ENCODE peak calls at places on chromosome 14, in eight cellular contexts. W, K, O, M, X, U, Z and I are unnamed samples.

GRCh38 chr14:35242599-35243311 is 49.4 kb upstream of the PSMA6 start:
- DNase-seq in M (no peak), O (no peak), X (no peak), U (no peak), W (no peak), K (no peak), Z (no peak), I (no peak)

GRCh38 chr14:96167224-96168148 is 37.2 kb upstream of the BDKRB2 start:
- DNase-seq in K (no peak), O (no peak), U (no peak), Z (no peak), W (peak; percentile 95), M (no peak), X (peak; percentile 85), I (no peak)

GRCh38 chr14:68444449-68445168 is 348.3 kb downstream of the ZFP36L1 start:
- DNase-seq in M (no peak), O (peak; percentile 38), K (no peak), Z (peak; percentile 69), W (peak; percentile 46), X (no peak), U (no peak), I (no peak)

GRCh38 chr14:100581228-100582145 is 5.7 kb downstream of the BEGAIN start:
- DNase-seq in W (no peak), X (no peak), U (no peak), M (peak; percentile 30), O (no peak), Z (no peak), K (no peak), I (no peak)

GRCh38 chr14:61512508-61512907 is 182.8 kb upstream of the HIF1A start:
- DNase-seq in K (no peak), M (no peak), O (no peak), U (no peak), W (peak; percentile 51), X (no peak), Z (no peak), I (no peak)

GRCh38 chr14:55399912-55400311 is 11.7 kb downstream of the ATG14 start:
- DNase-seq in K (no peak), O (no peak), U (no peak), M (no peak), X (no peak), Z (no peak), W (peak; percentile 44), I (no peak)

GRCh38 chr14:78405071-78405856 is 235.1 kb downstream of the NRXN3 start:
- DNase-seq in W (no peak), M (no peak), Z (no peak), U (no peak), K (no peak), O (no peak), X (no peak), I (no peak)

GRCh38 chr14:91250912-91251311 is 6.4 kb upstream of the GPR68 start:
- DNase-seq in U (no peak), Z (no peak), W (no peak), M (no peak), X (no peak), O (no peak), K (no peak), I (no peak)

GRCh38 chr14:77014004-77014604 is 14.4 kb downstream of the IRF2BPL start:
- DNase-seq in W (peak; percentile 47), U (peak; percentile 61), M (no peak), Z (peak; percentile 77), O (peak; percentile 78), X (no peak), K (peak; percentile 38), I (peak; percentile 80)

GRCh38 chr14:98580131-98580678 is 691.8 kb downstream of the BCL11B start:
- DNase-seq in M (no peak), Z (no peak), K (no peak), U (no peak), O (no peak), W (no peak), X (no peak), I (no peak)

GRCh38 chr14:97267509-97267908 is 470.3 kb downstream of the VRK1 start:
- DNase-seq in M (no peak), K (no peak), U (no peak), W (no peak), O (no peak), Z (no peak), X (no peak), I (no peak)

GRCh38 chr14:99659333-99659741 is 14.4 kb downstream of the HHIPL1 start:
- DNase-seq in X (no peak), U (no peak), Z (no peak), W (no peak), M (peak; percentile 59), K (no peak), O (no peak), I (no peak)

GRCh38 chr14:54637829-54638446 is 71.0 kb downstream of the SAMD4A start:
- DNase-seq in M (no peak), U (no peak), X (no peak), W (peak; percentile 92), K (no peak), O (no peak), Z (no peak), I (no peak)

GRCh38 chr14:23113346-23114119 is 5.5 kb downstream of the CEBPE start:
- DNase-seq in K (no peak), Z (no peak), O (no peak), M (no peak), X (no peak), W (peak; percentile 45), U (no peak), I (no peak)

DNA sequence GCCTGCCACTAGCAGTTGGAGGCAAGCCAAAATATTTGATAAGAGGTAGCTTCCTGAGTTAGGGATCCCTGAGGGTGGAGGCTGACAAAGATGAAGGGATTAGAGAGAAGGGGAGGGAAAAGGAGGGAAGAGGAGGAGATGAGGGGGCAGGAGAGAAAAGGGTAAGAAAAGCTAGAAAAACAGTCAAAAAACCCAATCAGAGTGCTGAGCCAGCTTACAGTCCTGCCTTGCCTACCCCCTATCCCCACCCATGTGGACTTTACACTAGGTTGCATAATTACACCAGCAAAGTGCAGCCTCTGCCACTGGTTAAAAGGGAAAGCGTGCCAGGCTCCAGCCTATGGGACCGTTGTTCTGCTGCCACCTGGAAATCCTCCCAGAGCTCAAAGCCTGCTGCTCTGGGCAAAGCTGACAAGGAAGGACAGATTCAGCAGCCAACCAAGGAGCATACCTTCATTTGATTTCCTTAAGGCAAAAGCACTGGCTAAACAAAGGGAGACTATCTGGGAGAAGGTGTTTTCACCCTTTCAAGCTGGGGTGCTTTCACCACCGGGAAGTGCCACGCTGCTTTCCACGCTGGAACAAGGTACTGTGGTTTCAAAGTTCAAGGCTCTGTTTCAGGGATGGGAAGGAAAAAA is 3.9 kb upstream of the NUMB start:
- DNase-seq in W (peak; percentile 43), K (no peak), X (peak; percentile 60), O (peak; percentile 93), M (peak; percentile 84), Z (peak; percentile 92), U (peak; percentile 26), I (peak; percentile 28)
- TF ChIP-seq POLR2A in W (no peak), K (no peak), X (no peak), O (peak; percentile 69), M (peak; percentile 75), Z (no peak), U (no peak), I (no peak)

DNA sequence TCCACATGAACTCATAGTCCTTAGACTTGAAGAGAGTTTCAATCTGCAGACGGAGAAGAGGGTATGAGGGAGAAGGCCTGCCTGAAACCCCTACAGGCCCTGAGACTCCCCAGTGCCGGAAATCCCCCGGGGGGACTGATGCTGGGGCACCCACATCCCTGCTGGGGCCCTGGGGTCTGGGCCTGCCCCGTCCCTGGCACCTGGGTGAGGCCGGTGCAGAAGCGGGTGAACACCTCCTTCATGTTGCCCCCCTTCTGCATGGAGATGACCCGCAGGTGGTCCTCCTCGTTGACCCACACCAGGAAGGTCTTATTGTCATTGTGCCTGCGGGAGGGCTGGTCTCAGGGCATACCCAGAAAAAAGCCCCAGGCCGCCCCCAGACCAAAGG is 2.4 kb downstream of the CKB start:
- DNase-seq in O (no peak), Z (no peak), W (no peak), X (no peak), M (no peak), K (no peak), U (no peak), I (no peak)
- H3K27ac ChIP-seq in O (peak overlapping the region; percentile 80), Z (peak overlapping the region; percentile 91), W (no peak overlapping the region), X (no peak overlapping the region), M (peak overlapping the region; percentile 87), K (peak overlapping the region; percentile 90), U (peak overlapping the region; percentile 82), I (peak overlapping the region; percentile 11)

DNA sequence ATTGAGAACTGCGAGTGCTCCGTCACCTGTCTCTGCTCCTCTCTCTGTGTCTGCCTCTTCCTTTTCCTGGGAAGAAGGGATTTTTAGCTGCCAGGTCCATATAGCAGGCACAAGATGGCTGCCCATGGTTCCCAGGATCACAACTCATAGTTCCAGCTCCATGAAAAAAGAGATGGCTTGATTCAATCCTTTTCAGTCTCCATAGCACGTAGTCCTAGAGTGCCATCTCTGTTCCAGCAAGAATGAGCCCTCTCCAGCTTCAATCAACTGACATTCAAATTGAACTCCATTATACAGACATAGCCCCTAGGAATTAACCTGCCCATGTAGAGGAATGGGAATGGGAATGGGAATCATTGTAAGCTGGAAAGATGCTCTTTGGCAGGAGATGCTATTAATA is 34.7 kb upstream of the RTRAF start:
- DNase-seq in O (no peak), X (no peak), Z (no peak), U (no peak), W (no peak), K (no peak), M (no peak), I (no peak)
- TF ChIP-seq CTCF in O (no peak), X (no peak), Z (no peak), U (no peak), W (no peak), K (no peak), M (no peak), I (no peak)

GRCh38 chr14:71481215-71481614 is 451.0 kb upstream of the RGS6 start:
- DNase-seq in X (no peak), O (no peak), W (no peak), U (no peak), M (no peak), K (no peak), Z (no peak), I (no peak)
- TF ChIP-seq POLR2A in X (no peak), O (no peak), W (no peak), U (no peak), M (no peak), K (no peak), Z (no peak), I (no peak)

DNA sequence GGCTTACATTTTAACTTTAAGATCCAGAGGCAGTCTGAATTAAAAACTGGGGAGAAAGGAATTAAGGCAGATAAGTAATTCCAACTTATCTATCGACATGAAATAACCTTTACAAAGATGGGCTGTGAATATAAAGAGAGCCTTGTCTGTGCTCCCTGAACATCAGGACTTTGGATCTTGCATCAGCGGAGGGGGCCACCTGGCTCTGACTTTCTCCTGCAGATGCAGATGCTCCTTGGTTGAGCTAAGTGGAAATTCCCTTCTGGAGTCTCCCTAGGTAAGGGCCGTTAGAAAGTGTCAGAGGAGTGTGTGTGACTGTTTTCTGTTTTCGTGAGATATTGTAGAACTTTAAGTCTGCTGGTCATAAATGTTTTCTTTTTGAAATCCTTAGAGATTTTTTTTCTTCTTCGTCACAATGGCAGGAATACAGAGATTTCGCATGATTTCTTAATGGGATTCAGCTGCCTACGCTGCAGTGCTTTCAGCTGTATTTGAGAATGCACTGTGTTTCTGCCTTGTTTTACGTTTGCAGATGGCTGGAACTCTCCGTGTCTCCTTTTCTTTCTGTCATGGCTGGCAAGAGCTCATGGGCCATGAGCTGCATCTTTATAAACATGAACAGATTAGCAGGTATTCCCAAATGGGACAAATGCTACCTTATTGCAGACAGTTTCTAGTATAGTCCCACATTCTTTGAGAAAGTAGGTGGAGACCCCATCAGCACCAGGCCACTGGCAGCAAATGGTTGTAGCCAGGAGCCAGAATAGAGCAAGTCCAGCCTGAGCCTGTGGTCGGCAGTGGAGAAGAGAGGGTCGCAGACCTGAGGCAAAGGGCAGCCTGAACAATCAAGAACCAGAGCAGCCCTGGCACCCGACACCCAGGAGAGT is 76.2 kb upstream of the FRMD6 start:
- DNase-seq in W (peak; percentile 39), U (no peak), Z (no peak), O (no peak), X (no peak), M (no peak), K (no peak), I (no peak)
- H3K27ac ChIP-seq in W (no peak overlapping the region), U (peak overlapping the region; percentile 45), Z (no peak overlapping the region), O (no peak overlapping the region), X (no peak overlapping the region), M (no peak overlapping the region), K (no peak overlapping the region), I (no peak overlapping the region)